ENCODE peak calls at places on chromosomes 2 and 18, in eight cellular contexts. S, W, D, A, P, I, B and J are unnamed samples.

GRCh38 chr2:148999451-148999891 is 39.0 kb upstream of the LYPD6B start:
- DNase-seq in S (no peak), W (no peak), D (peak; percentile 43), A (no peak), P (no peak), I (no peak), B (no peak), J (no peak)

GRCh38 chr18:58361212-58361611 is 267.7 kb downstream of the ALPK2 start:
- DNase-seq in S (no peak), W (no peak), D (no peak), A (no peak), P (no peak), I (no peak), B (no peak), J (no peak)

GRCh38 chr2:165801176-165801575 is 7.1 kb upstream of the GALNT3 start:
- DNase-seq in S (no peak), W (no peak), D (no peak), A (no peak), P (no peak), I (no peak), B (no peak), J (no peak)

GRCh38 chr18:10190564-10190963 is 263.9 kb upstream of the APCDD1 start:
- DNase-seq in S (peak; percentile 33), W (peak; percentile 21), D (no peak), A (no peak), P (no peak), I (no peak), B (no peak), J (peak; percentile 75)

GRCh38 chr2:212536385-212537310 is 2.0 kb downstream of the ERBB4 start:
- DNase-seq in S (no peak), W (no peak), D (no peak), A (no peak), P (no peak), I (no peak), B (no peak), J (no peak)

GRCh38 chr2:237171396-237171795 is 85.7 kb downstream of the COPS8 start:
- DNase-seq in S (peak; percentile 81), W (peak; percentile 63), D (peak; percentile 19), A (peak; percentile 99), P (no peak), I (peak; percentile 89), B (peak; percentile 94), J (peak; percentile 95)

GRCh38 chr2:64661770-64662169 is 8.1 kb upstream of the SERTAD2 start:
- DNase-seq in S (no peak), W (no peak), D (no peak), A (no peak), P (no peak), I (no peak), B (no peak), J (no peak)

GRCh38 chr2:110813896-110814295 is 81.5 kb downstream of the ACOXL start:
- DNase-seq in S (no peak), W (no peak), D (no peak), A (no peak), P (no peak), I (no peak), B (no peak), J (peak; percentile 17)

GRCh38 chr18:54924948-54925347 is 34.3 kb downstream of the CCDC68 start:
- DNase-seq in S (no peak), W (peak; percentile 62), D (no peak), A (peak; percentile 24), P (no peak), I (peak; percentile 16), B (no peak), J (peak; percentile 30)

GRCh38 chr18:23137093-23137640 is 1.9 kb downstream of the CABLES1 start:
- DNase-seq in S (no peak), W (no peak), D (no peak), A (peak; percentile 65), P (no peak), I (no peak), B (no peak), J (no peak)

GRCh38 chr18:23136326-23137092 is 1.2 kb downstream of the CABLES1 start:
- DNase-seq in S (no peak), W (peak; percentile 40), D (peak; percentile 9), A (no peak), P (peak; percentile 39), I (no peak), B (no peak), J (peak; percentile 39)

GRCh38 chr18:23138470-23138869 is 3.2 kb downstream of the CABLES1 start:
- DNase-seq in S (no peak), W (no peak), D (no peak), A (no peak), P (no peak), I (no peak), B (no peak), J (no peak)

GRCh38 chr18:23135679-23136325 is 517 bp downstream of the CABLES1 start:
- DNase-seq in S (no peak), W (no peak), D (no peak), A (no peak), P (peak; percentile 46), I (peak; percentile 29), B (no peak), J (no peak)

DNA sequence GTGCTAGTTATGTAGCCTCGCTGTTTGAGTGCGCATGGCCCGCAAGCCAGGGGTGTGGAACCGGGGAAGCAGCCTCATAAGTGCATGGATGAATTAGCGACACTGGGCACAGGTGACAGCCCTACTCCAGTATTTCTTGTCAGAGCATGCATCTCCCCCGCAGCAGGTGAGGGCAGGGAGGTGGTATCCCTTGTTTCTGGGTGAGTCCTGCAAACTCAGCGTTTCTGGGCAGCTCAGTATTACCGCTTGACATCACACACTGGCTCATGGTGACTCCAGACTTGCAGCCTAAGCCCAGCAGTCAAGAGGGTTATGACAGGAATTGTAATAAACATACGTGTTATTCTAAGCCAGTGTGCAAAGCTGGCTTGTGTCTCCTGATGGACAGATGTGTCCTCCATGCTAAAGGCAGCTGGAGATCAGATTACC is 2.5 kb downstream of the CABLES1 start:
- DNase-seq in S (no peak), W (no peak), D (no peak), A (no peak), P (no peak), I (no peak), B (no peak), J (no peak)
- H3K4me3 ChIP-seq in S (peak overlapping the region; percentile 69), W (no peak overlapping the region), D (no peak overlapping the region), A (peak overlapping the region; percentile 71), P (peak overlapping the region; percentile 72), I (peak overlapping the region; percentile 58), B (no peak overlapping the region), J (peak overlapping the region; percentile 71)

DNA sequence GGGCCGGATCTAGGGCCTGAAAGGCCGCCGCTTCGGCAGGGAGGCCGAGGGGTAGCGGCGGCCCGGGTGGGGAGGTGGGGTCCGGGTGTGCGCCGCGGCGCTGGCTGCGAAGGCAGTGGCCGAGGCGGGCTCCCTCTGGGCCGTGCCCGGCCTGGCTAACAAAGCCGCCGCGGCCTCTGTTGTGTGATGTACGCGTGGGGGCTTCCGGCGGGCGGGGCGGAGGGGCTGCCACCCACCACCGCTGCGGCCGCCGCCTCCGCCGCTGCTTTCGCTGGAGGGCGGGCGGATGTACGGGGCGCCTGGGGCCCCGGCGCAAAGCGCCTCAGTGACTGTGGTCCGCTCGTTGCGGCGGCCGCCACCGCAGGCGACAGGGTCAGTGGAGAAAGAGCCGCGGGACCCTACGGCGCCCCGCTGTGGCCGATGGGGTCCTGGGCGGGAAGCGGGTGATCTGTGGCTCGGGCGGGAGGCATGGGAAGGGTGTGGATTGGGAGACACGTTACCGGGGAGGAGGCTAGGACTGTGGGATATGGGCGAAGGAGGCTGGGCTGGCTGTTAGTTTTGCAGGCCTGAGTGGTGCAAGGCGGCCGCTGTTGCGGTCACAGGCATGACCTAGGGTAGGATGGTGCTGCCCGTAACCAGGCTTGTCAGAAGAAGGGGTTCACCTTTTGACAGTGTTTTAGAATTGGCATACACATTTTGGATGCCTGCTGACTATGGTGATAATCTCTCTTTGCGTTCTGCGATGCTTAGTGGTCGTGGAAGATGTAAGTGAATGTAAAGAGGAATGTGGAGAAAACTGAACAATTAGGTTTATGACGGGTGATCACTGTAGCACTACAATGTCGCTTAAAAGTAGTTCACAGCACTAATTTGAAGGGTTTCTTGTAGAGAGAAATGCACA is 662 bp downstream of the BZW1 start:
- DNase-seq in S (no peak), W (peak; percentile 76), D (peak; percentile 69), A (peak; percentile 61), P (peak; percentile 82), I (peak; percentile 47), B (no peak), J (peak; percentile 50)
- TF ChIP-seq CTCF in S (peak; percentile 81), W (peak; percentile 70), D (peak; percentile 70), A (peak; percentile 56), P (peak; percentile 60), I (peak; percentile 54), B (peak; percentile 69), J (peak; percentile 47)

GRCh38 chr2:128580988-128581848 is 262.6 kb upstream of the HS6ST1 start:
- DNase-seq in S (no peak), W (no peak), D (no peak), A (no peak), P (no peak), I (no peak), B (no peak), J (no peak)

GRCh38 chr2:128579825-128580224 is 261.2 kb upstream of the HS6ST1 start:
- DNase-seq in S (no peak), W (no peak), D (no peak), A (no peak), P (no peak), I (no peak), B (no peak), J (no peak)

GRCh38 chr2:128581849-128582244 is 263.2 kb upstream of the HS6ST1 start:
- DNase-seq in S (no peak), W (no peak), D (no peak), A (no peak), P (no peak), I (no peak), B (no peak), J (no peak)

GRCh38 chr2:128585706-128586105 is 267.0 kb upstream of the HS6ST1 start:
- DNase-seq in S (peak; percentile 63), W (peak; percentile 88), D (no peak), A (peak; percentile 63), P (no peak), I (peak; percentile 91), B (peak; percentile 50), J (peak; percentile 70)

GRCh38 chr2:128584296-128584900 is 265.7 kb upstream of the HS6ST1 start:
- DNase-seq in S (peak; percentile 65), W (no peak), D (no peak), A (peak; percentile 87), P (no peak), I (peak; percentile 90), B (peak; percentile 66), J (peak; percentile 76)
- H3K4me3 ChIP-seq in S (no peak overlapping the region), W (no peak overlapping the region), D (no peak overlapping the region), A (no peak overlapping the region), P (no peak overlapping the region), I (no peak overlapping the region), B (no peak overlapping the region), J (no peak overlapping the region)

GRCh38 chr18:52992041-52992440 is 652.0 kb downstream of the DCC start:
- DNase-seq in S (no peak), W (no peak), D (no peak), A (no peak), P (no peak), I (no peak), B (no peak), J (no peak)
- TF ChIP-seq CTCF in S (peak; percentile 40), W (peak; percentile 16), D (no peak), A (no peak), P (no peak), I (no peak), B (no peak), J (peak; percentile 18)

GRCh38 chr2:177395594-177395993 is 3.0 kb downstream of the AGPS start:
- DNase-seq in S (no peak), W (no peak), D (no peak), A (no peak), P (no peak), I (no peak), B (no peak), J (no peak)
- H3K4me3 ChIP-seq in S (no peak overlapping the region), W (no peak overlapping the region), D (no peak overlapping the region), A (no peak overlapping the region), P (no peak overlapping the region), I (no peak overlapping the region), B (no peak overlapping the region), J (no peak overlapping the region)